ENCODE peak calls at places on chromosomes 13 and 19, in four cellular contexts. One of them, this sample, is unnamed.

GRCh38 chr19:2113436-2114211 is 16.9 kb downstream of the IZUMO4 start:
- DNase-seq in HepG2: no peak
- DNase-seq in K562: no peak
- DNase-seq in H1: no peak
- DNase-seq in this sample: no peak

GRCh38 chr13:94176576-94176975 is 302.9 kb downstream of the DCT start:
- DNase-seq in K562: no peak
- DNase-seq in HepG2: no peak
- DNase-seq in H1: no peak
- DNase-seq in this sample: no peak

GRCh38 chr19:38277549-38277948 is 13.2 kb downstream of the SPINT2 start:
- DNase-seq in K562: no peak
- DNase-seq in HepG2: no peak
- DNase-seq in H1: no peak
- DNase-seq in this sample: peak

GRCh38 chr13:109785141-109785891 is 1.1 kb downstream of the IRS2 start:
- DNase-seq in K562: no peak
- DNase-seq in HepG2: no peak
- DNase-seq in H1: peak
- DNase-seq in this sample: no peak

GRCh38 chr13:68808456-68808855 is 1299.2 kb upstream of the ATXN8OS start:
- DNase-seq in H1: no peak
- DNase-seq in K562: no peak
- DNase-seq in HepG2: no peak
- DNase-seq in this sample: no peak

GRCh38 chr13:109454167-109454917 is 332.0 kb downstream of the IRS2 start:
- DNase-seq in HepG2: no peak
- DNase-seq in H1: no peak
- DNase-seq in K562: no peak
- DNase-seq in this sample: no peak

GRCh38 chr13:112626124-112626523 is 38.2 kb upstream of the TUBGCP3 start:
- DNase-seq in HepG2: no peak
- DNase-seq in H1: no peak
- DNase-seq in K562: no peak
- DNase-seq in this sample: no peak

GRCh38 chr13:44810067-44810840 is 179.0 kb downstream of the NUFIP1 start:
- DNase-seq in H1: no peak
- DNase-seq in K562: no peak
- DNase-seq in HepG2: no peak
- DNase-seq in this sample: no peak

GRCh38 chr19:1307320-1307719 is 21.6 kb downstream of the EFNA2 start:
- DNase-seq in HepG2: no peak
- DNase-seq in H1: no peak
- DNase-seq in K562: peak
- DNase-seq in this sample: no peak

GRCh38 chr19:49437231-49437630 is 4.1 kb downstream of the SLC17A7 start:
- DNase-seq in K562: no peak
- DNase-seq in H1: no peak
- DNase-seq in HepG2: no peak
- DNase-seq in this sample: no peak

GRCh38 chr13:33213024-33213795 is 72.3 kb downstream of the STARD13 start:
- DNase-seq in H1: no peak
- DNase-seq in HepG2: peak
- DNase-seq in K562: no peak
- DNase-seq in this sample: no peak

GRCh38 chr19:35030257-35031071 is at the start of gene SCN1B:
- DNase-seq in K562: peak
- DNase-seq in H1: peak
- DNase-seq in HepG2: peak
- DNase-seq in this sample: peak

GRCh38 chr19:49413348-49413747 is 9.9 kb downstream of the PTH2 start:
- DNase-seq in H1: no peak
- DNase-seq in K562: no peak
- DNase-seq in HepG2: no peak
- DNase-seq in this sample: no peak

GRCh38 chr19:29042450-29042849 is 170.5 kb downstream of the UQCRFS1 start:
- DNase-seq in K562: peak
- DNase-seq in HepG2: no peak
- DNase-seq in H1: no peak
- DNase-seq in this sample: no peak

GRCh38 chr19:54388001-54388802 is 23.5 kb upstream of the LAIR1 start:
- DNase-seq in H1: no peak
- DNase-seq in K562: no peak
- DNase-seq in HepG2: no peak
- DNase-seq in this sample: no peak

GRCh38 chr13:23159587-23160240 is 21.1 kb upstream of the SGCG start:
- DNase-seq in K562: no peak
- DNase-seq in H1: no peak
- DNase-seq in HepG2: no peak
- DNase-seq in this sample: no peak

GRCh38 chr19:13748169-13748884 is 16.0 kb upstream of the MRI1 start:
- DNase-seq in K562: peak
- DNase-seq in HepG2: no peak
- DNase-seq in H1: peak
- DNase-seq in this sample: peak

GRCh38 chr13:25886438-25887214 is 165.2 kb downstream of the SHISA2 start:
- DNase-seq in HepG2: no peak
- DNase-seq in H1: no peak
- DNase-seq in K562: no peak
- DNase-seq in this sample: no peak

GRCh38 chr13:67117010-67117550 is 113.1 kb downstream of the PCDH9 start:
- DNase-seq in H1: no peak
- DNase-seq in HepG2: no peak
- DNase-seq in K562: no peak
- DNase-seq in this sample: no peak

GRCh38 chr19:35295792-35296462 is 4.0 kb downstream of the MAG start:
- DNase-seq in H1: peak
- DNase-seq in K562: peak
- DNase-seq in HepG2: no peak
- DNase-seq in this sample: no peak

GRCh38 chr19:32317045-32317444 is 28.4 kb upstream of the ZNF507 start:
- DNase-seq in H1: no peak
- DNase-seq in K562: no peak
- DNase-seq in HepG2: no peak
- DNase-seq in this sample: no peak

GRCh38 chr19:48970923-48971395 is 5.8 kb downstream of the FTL start:
- DNase-seq in H1: peak
- DNase-seq in HepG2: peak
- DNase-seq in K562: peak
- DNase-seq in this sample: peak

GRCh38 chr19:57348136-57348535 is 2.9 kb upstream of the ZNF304 start:
- DNase-seq in H1: no peak
- DNase-seq in K562: no peak
- DNase-seq in HepG2: no peak
- DNase-seq in this sample: no peak

GRCh38 chr19:13788991-13789390 is 6.3 kb upstream of the ZSWIM4 start:
- DNase-seq in HepG2: no peak
- DNase-seq in H1: no peak
- DNase-seq in K562: no peak
- DNase-seq in this sample: no peak

GRCh38 chr13:24225930-24226329 is 65.4 kb downstream of the SPATA13 start:
- DNase-seq in K562: no peak
- DNase-seq in HepG2: no peak
- DNase-seq in H1: no peak
- DNase-seq in this sample: no peak

GRCh38 chr19:44813331-44814131 is 4.6 kb downstream of the BCAM start:
- DNase-seq in HepG2: no peak
- DNase-seq in K562: no peak
- DNase-seq in H1: peak
- DNase-seq in this sample: no peak

DNA sequence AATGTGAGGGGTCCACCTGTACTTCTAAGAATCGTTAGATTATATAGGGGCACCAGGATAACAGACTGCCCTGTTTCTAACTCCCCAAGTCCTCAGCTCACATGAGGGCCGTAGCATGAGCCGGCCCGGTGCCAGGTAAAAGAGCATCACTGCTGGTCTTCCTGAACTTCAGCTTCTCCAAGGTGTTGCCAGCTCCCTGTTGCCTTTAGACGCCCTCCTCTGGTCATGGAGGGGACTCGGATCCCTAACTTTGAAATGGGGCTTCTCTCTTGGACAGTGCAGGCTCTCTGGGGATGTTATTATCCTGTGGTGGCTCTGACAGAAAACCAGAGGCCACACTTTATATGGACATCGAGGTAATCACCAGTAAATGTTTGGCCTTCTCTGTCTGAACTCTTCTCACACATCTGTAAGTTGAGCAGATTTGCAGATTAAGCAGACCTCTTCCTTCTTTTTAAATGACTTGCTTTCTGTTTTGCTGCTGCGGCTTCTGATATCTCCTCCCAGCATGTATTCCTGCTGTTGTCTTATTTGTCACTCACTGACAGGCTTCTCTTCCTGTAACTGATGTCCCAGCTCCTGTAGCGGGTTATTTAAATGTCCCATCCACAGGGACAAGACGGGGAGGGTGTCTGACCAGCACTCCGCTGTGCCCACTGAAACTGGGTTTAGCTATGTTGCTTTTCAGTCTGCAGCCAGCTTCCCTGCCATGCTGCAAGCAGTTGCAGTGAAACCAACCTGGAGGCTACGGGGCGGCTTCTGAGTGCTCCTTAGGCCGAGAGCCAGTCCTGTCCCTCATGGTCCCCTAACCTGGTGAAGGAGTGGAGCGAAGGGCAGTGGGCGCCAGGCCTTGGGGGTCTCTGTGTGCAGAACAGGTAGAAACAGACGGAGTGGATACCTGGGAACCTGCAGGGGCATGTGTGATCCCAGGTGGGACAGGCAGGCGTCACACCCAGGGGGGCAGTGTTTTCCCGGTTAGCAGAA is 39.2 kb downstream of the TSSK6 start:
- DNase-seq in H1: no peak
- DNase-seq in K562: peak
- DNase-seq in HepG2: peak
- DNase-seq in this sample: no peak
- TF ChIP-seq JUND in H1: no peak
- TF ChIP-seq JUND in K562: no peak
- TF ChIP-seq JUND in HepG2: no peak
- TF ChIP-seq JUND in this sample: no peak

GRCh38 chr13:36528105-36528504 is 95.8 kb downstream of the CCNA1 start:
- DNase-seq in H1: no peak
- DNase-seq in HepG2: no peak
- DNase-seq in K562: no peak
- DNase-seq in this sample: no peak
- TF ChIP-seq JUND in H1: no peak
- TF ChIP-seq JUND in HepG2: no peak
- TF ChIP-seq JUND in K562: no peak
- TF ChIP-seq JUND in this sample: no peak

DNA sequence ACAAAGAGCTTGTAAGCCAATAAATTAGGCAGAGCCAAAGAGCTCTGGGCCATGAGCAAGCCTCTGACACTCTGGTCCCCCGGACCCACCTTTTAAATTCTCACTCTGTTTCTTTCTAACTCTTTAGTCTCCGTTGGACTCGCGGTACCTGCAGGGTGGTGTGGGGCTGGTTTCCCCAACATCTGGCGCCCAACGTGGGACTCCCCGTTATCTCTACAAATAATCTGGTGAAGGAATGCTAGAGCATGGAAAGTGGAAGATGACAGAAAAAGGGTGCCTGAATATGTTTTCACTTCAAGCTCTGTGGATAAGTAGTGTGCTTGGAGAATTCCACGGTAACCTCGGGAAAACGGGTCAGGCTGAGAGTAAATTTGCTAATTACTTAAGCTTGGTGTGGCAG is 36.5 kb upstream of the CYP2B6 start:
- DNase-seq in HepG2: no peak
- DNase-seq in K562: no peak
- DNase-seq in H1: no peak
- DNase-seq in this sample: peak
- TF ChIP-seq JUND in HepG2: no peak
- TF ChIP-seq JUND in K562: no peak
- TF ChIP-seq JUND in H1: no peak
- TF ChIP-seq JUND in this sample: no peak

GRCh38 chr13:86945596-86945995 is 725.6 kb upstream of the SLITRK5 start:
- DNase-seq in H1: no peak
- DNase-seq in HepG2: no peak
- DNase-seq in K562: no peak
- DNase-seq in this sample: no peak
- TF ChIP-seq JUND in H1: no peak
- TF ChIP-seq JUND in HepG2: no peak
- TF ChIP-seq JUND in K562: no peak
- TF ChIP-seq JUND in this sample: no peak

This sample was measured in T47D.